ENCODE peak calls at places on chromosome 13, in four cellular contexts. Z is K562, L is WTC11, T is SK-N-SH. S is an unnamed sample.

GRCh38 chr13:40306817-40307216 is 359.6 kb downstream of the FOXO1 start:
- DNase-seq in T (no peak), L (no peak), Z (no peak), S (no peak)

GRCh38 chr13:30920162-30920561 is 12.3 kb upstream of the TEX26 start:
- DNase-seq in T (no peak), L (no peak), Z (no peak), S (no peak)

GRCh38 chr13:83065136-83065535 is 817.1 kb downstream of the SLITRK1 start:
- DNase-seq in Z (no peak), T (no peak), L (no peak), S (no peak)

GRCh38 chr13:98853791-98854191 is 101.3 kb upstream of the SLC15A1 start:
- DNase-seq in T (no peak), L (no peak), Z (no peak), S (no peak)

GRCh38 chr13:59399513-59399912 is 764.2 kb downstream of the DIAPH3 start:
- DNase-seq in L (no peak), Z (no peak), T (no peak), S (no peak)

GRCh38 chr13:23512762-23513395 is 57.3 kb upstream of the TNFRSF19 start:
- DNase-seq in L (no peak), T (no peak), Z (no peak), S (no peak)

GRCh38 chr13:74891610-74892009 is 590.4 kb downstream of the TBC1D4 start:
- DNase-seq in T (no peak), L (no peak), Z (no peak), S (no peak)

GRCh38 chr13:41019578-41020347 is 647 bp upstream of the ELF1 start:
- DNase-seq in Z (no peak), T (peak; percentile 12), L (no peak), S (peak; percentile 80)

GRCh38 chr13:84032116-84032515 is 149.8 kb upstream of the SLITRK1 start:
- DNase-seq in Z (no peak), T (no peak), L (no peak), S (no peak)

GRCh38 chr13:51632643-51633357 is 48.5 kb downstream of the WDFY2 start:
- DNase-seq in Z (no peak), L (peak; percentile 36), T (no peak), S (peak; percentile 77)

GRCh38 chr13:61255035-61255796 is 160.4 kb downstream of the PCDH20 start:
- DNase-seq in Z (no peak), L (peak; percentile 36), T (no peak), S (peak; percentile 3)

GRCh38 chr13:35894636-35895035 is 236.5 kb downstream of the DCLK1 start:
- DNase-seq in Z (no peak), L (no peak), T (no peak), S (no peak)

GRCh38 chr13:50244913-50245574 is 229.8 kb downstream of the KCNRG start:
- DNase-seq in T (no peak), Z (peak; percentile 51), L (no peak), S (peak; percentile 99)

GRCh38 chr13:77516342-77516789 is 19.1 kb upstream of the SCEL start:
- DNase-seq in Z (no peak), T (no peak), L (no peak), S (no peak)

GRCh38 chr13:93244141-93244917 is 17.7 kb downstream of the GPC6 start:
- DNase-seq in L (no peak), T (no peak), Z (no peak), S (no peak)

GRCh38 chr13:46315491-46316075 is 71.5 kb downstream of the RUBCNL start:
- DNase-seq in T (no peak), L (no peak), Z (no peak), S (no peak)

GRCh38 chr13:94256671-94257070 is 222.8 kb downstream of the DCT start:
- DNase-seq in L (no peak), T (no peak), Z (no peak), S (no peak)

GRCh38 chr13:98842858-98843481 is 90.5 kb upstream of the SLC15A1 start:
- DNase-seq in T (peak; percentile 72), L (peak; percentile 84), Z (peak; percentile 51), S (peak; percentile 69)

GRCh38 chr13:25169951-25170553 is 2.0 kb downstream of the AMER2 start:
- DNase-seq in Z (no peak), L (no peak), T (peak; percentile 22), S (no peak)

GRCh38 chr13:54934121-54934520 is 1905.5 kb downstream of the OLFM4 start:
- DNase-seq in Z (no peak), T (no peak), L (no peak), S (no peak)

GRCh38 chr13:45004096-45004495 is 14.8 kb downstream of the GPALPP1 start:
- DNase-seq in Z (no peak), T (no peak), L (no peak), S (no peak)

GRCh38 chr13:95315752-95316151 is 14.5 kb upstream of the ABCC4 start:
- DNase-seq in T (no peak), Z (no peak), L (no peak), S (no peak)

GRCh38 chr13:71055644-71056043 is 811.4 kb downstream of the DACH1 start:
- DNase-seq in L (no peak), Z (no peak), T (no peak), S (no peak)

GRCh38 chr13:71056581-71056980 is 810.4 kb downstream of the DACH1 start:
- DNase-seq in Z (no peak), L (peak; percentile 20), T (no peak), S (no peak)

GRCh38 chr13:71051573-71051972 is 815.4 kb downstream of the DACH1 start:
- DNase-seq in Z (no peak), L (no peak), T (no peak), S (no peak)

GRCh38 chr13:71054358-71054757 is 812.6 kb downstream of the DACH1 start:
- DNase-seq in T (no peak), Z (no peak), L (no peak), S (no peak)

GRCh38 chr13:71055047-71055446 is 812.0 kb downstream of the DACH1 start:
- DNase-seq in L (no peak), T (no peak), Z (no peak), S (no peak)
- TF ChIP-seq FOXJ3 in L (no peak), T (no peak), Z (no peak), S (no peak)

DNA sequence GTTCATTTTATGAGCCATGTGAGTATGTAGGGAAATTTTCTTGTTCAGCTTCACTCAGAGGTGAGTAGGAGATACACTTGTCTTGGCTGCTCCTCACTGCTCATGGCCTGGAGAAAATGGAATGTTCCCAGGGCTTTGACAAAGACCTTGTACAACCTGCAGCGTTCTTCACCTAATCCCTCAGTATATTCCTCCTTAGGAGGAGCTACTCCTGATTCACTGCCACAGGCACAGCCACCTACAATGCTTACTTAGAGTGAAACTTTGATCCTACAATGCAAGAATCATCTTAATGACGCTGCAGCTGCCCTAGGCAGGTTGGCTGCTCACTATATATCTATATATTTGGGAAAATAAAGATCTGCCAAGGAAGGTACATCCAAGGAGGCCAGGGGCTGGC is 364.2 kb downstream of the KLF5 start:
- DNase-seq in T (no peak), L (no peak), Z (no peak), S (no peak)
- TF ChIP-seq FOXJ3 in T (no peak), L (no peak), Z (no peak), S (no peak)

GRCh38 chr13:26221399-26221720 is 754 bp downstream of the RNF6 start:
- DNase-seq in L (no peak), T (no peak), Z (no peak), S (no peak)
- TF ChIP-seq FOXJ3 in L (no peak), T (no peak), Z (no peak), S (no peak)

GRCh38 chr13:21077360-21078353 is 16.3 kb upstream of the LATS2 start:
- DNase-seq in Z (no peak), T (no peak), L (no peak), S (no peak)

GRCh38 chr13:21078501-21078900 is 17.1 kb upstream of the LATS2 start:
- DNase-seq in L (no peak), Z (no peak), T (no peak), S (no peak)

GRCh38 chr13:21074601-21075302 is 13.4 kb upstream of the LATS2 start:
- DNase-seq in T (no peak), Z (no peak), L (no peak), S (no peak)

GRCh38 chr13:21075303-21076264 is 14.2 kb upstream of the LATS2 start:
- DNase-seq in Z (no peak), L (peak; percentile 76), T (peak; percentile 48), S (no peak)

DNA sequence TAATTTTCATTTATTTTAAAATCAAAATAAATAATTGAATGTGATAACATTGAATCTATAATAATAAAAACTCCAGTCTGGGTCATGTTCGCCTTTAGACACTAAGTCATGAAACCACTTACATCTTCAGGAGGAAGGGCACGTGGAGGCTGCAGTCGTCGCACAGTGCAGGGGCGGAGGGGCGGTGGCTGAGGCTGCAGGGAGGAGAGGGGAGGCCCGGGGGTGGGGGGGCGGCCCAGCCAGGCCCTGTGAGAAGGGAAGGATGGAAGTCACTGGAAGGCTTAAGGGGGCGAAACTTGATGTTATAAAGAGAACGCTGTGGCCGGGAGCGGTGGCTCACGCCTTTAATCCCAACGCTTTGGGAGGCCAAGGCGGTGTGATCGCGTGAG is 14.9 kb upstream of the LATS2 start:
- DNase-seq in Z (no peak), L (peak; percentile 38), T (no peak), S (no peak)
- TF ChIP-seq FOXJ3 in Z (no peak), L (no peak), T (no peak), S (no peak)

GRCh38 chr13:111981006-111981405 is 85.9 kb upstream of the SOX1 start:
- DNase-seq in L (no peak), T (no peak), Z (no peak), S (no peak)

GRCh38 chr13:111977184-111977516 is 89.8 kb upstream of the SOX1 start:
- DNase-seq in T (no peak), Z (no peak), L (no peak), S (no peak)

GRCh38 chr13:111981446-111982165 is 85.3 kb upstream of the SOX1 start:
- DNase-seq in T (no peak), Z (no peak), L (no peak), S (no peak)

GRCh38 chr13:111978536-111978935 is 88.4 kb upstream of the SOX1 start:
- DNase-seq in Z (no peak), L (no peak), T (no peak), S (no peak)

DNA sequence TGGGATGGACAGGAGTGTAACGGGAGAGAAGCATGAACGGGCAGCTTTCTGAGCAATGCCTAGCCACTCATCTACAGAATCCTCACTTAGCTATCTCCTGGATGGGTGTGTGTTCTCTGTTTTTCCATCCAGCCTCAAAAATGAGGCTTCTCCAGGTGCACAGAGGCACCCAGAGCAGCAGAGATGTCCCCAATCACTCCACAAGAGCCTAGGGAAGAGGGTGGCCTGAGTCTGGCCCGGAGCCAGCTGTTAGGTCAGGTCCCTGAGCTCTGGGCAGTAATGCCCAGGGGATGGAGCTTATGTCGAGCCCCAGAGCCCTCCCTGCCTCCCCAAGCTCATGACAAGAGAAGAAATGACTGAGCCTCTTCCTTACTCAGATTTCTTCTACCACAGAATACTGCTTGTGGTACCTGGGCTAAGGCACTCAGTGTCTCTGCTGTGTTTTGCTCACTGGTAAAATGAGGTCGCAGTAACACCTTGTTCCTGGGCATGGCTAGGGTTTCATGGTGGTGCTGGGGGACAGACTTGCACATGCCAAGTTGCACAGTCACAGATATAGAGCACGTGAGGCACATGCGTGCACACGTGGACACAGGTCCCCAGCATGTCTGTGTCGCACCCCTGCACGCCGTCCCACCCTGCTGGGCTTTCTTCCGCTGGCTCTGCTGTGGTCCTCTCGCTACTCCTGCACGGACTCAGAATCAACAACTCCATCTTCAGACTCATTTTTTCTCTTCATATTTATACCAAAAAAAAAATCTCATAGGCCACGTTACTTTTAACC is 86.6 kb upstream of the SOX1 start:
- DNase-seq in L (no peak), Z (no peak), T (no peak), S (no peak)
- TF ChIP-seq FOXJ3 in L (no peak), Z (no peak), T (no peak), S (no peak)

GRCh38 chr13:48656621-48657020 is 2.9 kb downstream of the CYSLTR2 start:
- DNase-seq in Z (no peak), T (no peak), L (no peak), S (peak; percentile 9)
- TF ChIP-seq FOXJ3 in Z (no peak), T (no peak), L (no peak), S (peak; percentile 31)